ENCODE peak calls at places on chromosomes 7 and 10, in five cellular contexts. O is right lobe of liver, A is HTR-8/SVneo, Q is left ventricle myocardium inferior, C is choroid plexus epithelial cell. W is an unnamed sample.

GRCh38 chr10:28449382-28449781 is 83.5 kb upstream of the WAC start:
- DNase-seq in C (no peak), O (no peak), Q (no peak), A (no peak), W (no peak)

GRCh38 chr10:2119316-2119715 is 382.0 kb upstream of the ADARB2 start:
- DNase-seq in Q (no peak), A (peak; percentile 49), C (no peak), O (no peak), W (no peak)

GRCh38 chr7:130490888-130491771 is 755 bp upstream of the MEST start:
- DNase-seq in O (peak; percentile 53), A (no peak), C (peak; percentile 62), Q (no peak), W (peak; percentile 37)

GRCh38 chr7:146119016-146119415 is 2.4 kb downstream of the CNTNAP2 start:
- DNase-seq in Q (no peak), C (peak; percentile 47), A (no peak), O (no peak), W (no peak)

GRCh38 chr10:124558901-124559321 is 97.3 kb downstream of the LHPP start:
- DNase-seq in O (no peak), Q (no peak), C (peak; percentile 35), A (no peak), W (no peak)

GRCh38 chr10:101690461-101690860 is 4.5 kb downstream of the FBXW4 start:
- DNase-seq in A (no peak), O (peak; percentile 61), C (peak; percentile 27), Q (no peak), W (no peak)

GRCh38 chr7:132516042-132516840 is 60.0 kb downstream of the PLXNA4 start:
- DNase-seq in O (no peak), C (peak; percentile 10), A (no peak), Q (no peak), W (peak; percentile 48)

GRCh38 chr7:55569797-55570196 is 2.5 kb downstream of the VOPP1 start:
- DNase-seq in O (no peak), C (no peak), Q (no peak), A (no peak), W (no peak)

GRCh38 chr7:127632276-127632910 is 14.5 kb upstream of the PAX4 start:
- DNase-seq in O (no peak), A (no peak), C (no peak), Q (no peak), W (no peak)

GRCh38 chr10:47239211-47239610 is 60.8 kb upstream of the GDF10 start:
- DNase-seq in A (no peak), C (peak; percentile 37), Q (no peak), O (no peak), W (no peak)

GRCh38 chr10:80313523-80313922 is 24.1 kb upstream of the MAT1A start:
- DNase-seq in C (no peak), O (no peak), A (no peak), Q (no peak), W (no peak)

GRCh38 chr7:85600425-85600824 is 413.6 kb upstream of the SEMA3D start:
- DNase-seq in Q (no peak), C (peak; percentile 31), A (no peak), O (no peak), W (no peak)

GRCh38 chr7:127802845-127803244 is 150.9 kb downstream of the SND1 start:
- DNase-seq in C (no peak), Q (no peak), A (no peak), O (no peak), W (no peak)

GRCh38 chr10:11424456-11425287 is 186.8 kb downstream of the USP6NL start:
- DNase-seq in Q (peak; percentile 24), A (peak; percentile 50), C (peak; percentile 67), O (no peak), W (peak; percentile 27)